ENCODE peak calls at places on chromosomes 12 and 14, in six cellular contexts. O is stomach; I is ELR; W is activated CD4-positive, alpha-beta T cell treated with anti-CD3 and anti-CD28 coated beads, Interleukin-2, amount 50 U/mL, for 1 hour; Y is small intestine; Q is AG10803. E is an unnamed sample.

GRCh38 chr12:75599061-75599460 is 87.7 kb upstream of the KRR1 start:
- DNase-seq in O (no peak), I (no peak), W (no peak), Y (no peak), Q (no peak), E (no peak)

GRCh38 chr12:96472384-96472783 is 17.0 kb upstream of the CFAP54 start:
- DNase-seq in O (no peak), I (no peak), W (no peak), Y (no peak), Q (peak), E (no peak)

GRCh38 chr12:9615420-9616135 is 7.9 kb upstream of the KLRB1 start:
- DNase-seq in O (no peak), I (no peak), W (no peak), Y (peak), Q (no peak), E (no peak)

GRCh38 chr12:42574879-42575278 is 14.7 kb downstream of the PRICKLE1 start:
- DNase-seq in O (no peak), I (no peak), W (no peak), Y (no peak), Q (peak), E (no peak)

GRCh38 chr14:22555573-22556011 is 33.4 kb downstream of the DAD1 start:
- DNase-seq in O (no peak), I (peak), W (peak), Y (no peak), Q (no peak), E (no peak)

GRCh38 chr14:29410581-29410980 is 517.1 kb downstream of the PRKD1 start:
- DNase-seq in O (no peak), I (no peak), W (no peak), Y (no peak), Q (no peak), E (no peak)

GRCh38 chr14:52318057-52318456 is 3.9 kb downstream of the PTGER2 start:
- DNase-seq in O (no peak), I (no peak), W (no peak), Y (peak), Q (no peak), E (no peak)

GRCh38 chr12:121170581-121171260 is 38.0 kb downstream of the P2RX7 start:
- DNase-seq in O (no peak), I (peak), W (no peak), Y (no peak), Q (peak), E (no peak)

GRCh38 chr12:10722502-10722904 is 620 bp downstream of the YBX3 start:
- DNase-seq in O (peak), I (peak), W (peak), Y (peak), Q (peak), E (peak)

GRCh38 chr12:32502693-32503510 is 103.5 kb downstream of the FGD4 start:
- DNase-seq in O (no peak), I (no peak), W (no peak), Y (no peak), Q (peak), E (no peak)

GRCh38 chr14:74333909-74334308 is 14.4 kb upstream of the VRTN start:
- DNase-seq in O (no peak), I (peak), W (no peak), Y (no peak), Q (peak), E (no peak)

GRCh38 chr14:40623641-40624040 is 983.0 kb upstream of the LRFN5 start:
- DNase-seq in O (no peak), I (no peak), W (no peak), Y (peak), Q (no peak), E (no peak)

GRCh38 chr12:71057330-71057729 is 100.5 kb downstream of the TSPAN8 start:
- DNase-seq in O (no peak), I (no peak), W (no peak), Y (no peak), Q (no peak), E (no peak)

GRCh38 chr14:48805315-48805714 is 780.9 kb downstream of the RPS29 start:
- DNase-seq in O (no peak), I (no peak), W (no peak), Y (peak), Q (no peak), E (no peak)

GRCh38 chr12:130715150-130715995 is 726 bp downstream of the RIMBP2 start:
- DNase-seq in O (peak), I (no peak), W (no peak), Y (no peak), Q (no peak), E (no peak)

GRCh38 chr14:28294834-28295440 is 471.6 kb upstream of the FOXG1 start:
- DNase-seq in O (no peak), I (peak), W (no peak), Y (no peak), Q (no peak), E (no peak)

GRCh38 chr14:99822800-99823455 is 29.7 kb downstream of the EML1 start:
- DNase-seq in O (no peak), I (no peak), W (no peak), Y (no peak), Q (no peak), E (no peak)

GRCh38 chr12:100826323-100826722 is 31.7 kb downstream of the ANO4 start:
- DNase-seq in O (peak), I (peak), W (peak), Y (peak), Q (peak), E (peak)

GRCh38 chr12:25052191-25053020 is 103.5 kb upstream of the BCAT1 start:
- DNase-seq in O (no peak), I (no peak), W (peak), Y (peak), Q (no peak), E (no peak)

GRCh38 chr14:91112172-91112571 is 1.7 kb upstream of the DGLUCY start:
- DNase-seq in O (no peak), I (no peak), W (no peak), Y (no peak), Q (no peak), E (no peak)

GRCh38 chr14:49933128-49933527 is 40.2 kb downstream of the ARF6 start:
- DNase-seq in O (no peak), I (no peak), W (no peak), Y (no peak), Q (no peak), E (no peak)

GRCh38 chr14:91892918-91893527 is 25.7 kb upstream of the TC2N start:
- DNase-seq in O (no peak), I (peak), W (peak), Y (peak), Q (no peak), E (peak)

GRCh38 chr14:45364565-45364964 is 111.6 kb upstream of the MIS18BP1 start:
- DNase-seq in O (no peak), I (peak), W (no peak), Y (no peak), Q (no peak), E (no peak)

GRCh38 chr12:68480526-68480925 is 130.2 kb upstream of the RAP1B start:
- DNase-seq in O (no peak), I (no peak), W (no peak), Y (no peak), Q (no peak), E (no peak)

GRCh38 chr12:127401536-127401935 is 865.4 kb upstream of the TMEM132C start:
- DNase-seq in O (no peak), I (peak), W (no peak), Y (no peak), Q (no peak), E (no peak)

GRCh38 chr12:89951050-89951693 is 242.5 kb upstream of the ATP2B1 start:
- DNase-seq in O (no peak), I (peak), W (no peak), Y (peak), Q (peak), E (no peak)

GRCh38 chr12:47636908-47637780 is 68.7 kb downstream of the RPAP3 start:
- DNase-seq in O (peak), I (peak), W (peak), Y (peak), Q (no peak), E (no peak)

GRCh38 chr14:101215936-101216335 is 312.4 kb upstream of the RTL1 start:
- DNase-seq in O (peak), I (no peak), W (no peak), Y (no peak), Q (no peak), E (no peak)

GRCh38 chr12:13165578-13166120 is 30.9 kb upstream of the EMP1 start:
- DNase-seq in O (peak), I (peak), W (peak), Y (peak), Q (peak), E (no peak)

GRCh38 chr14:106738075-106738474 is 1211.7 kb downstream of the TMEM121 start:
- DNase-seq in O (no peak), I (no peak), W (no peak), Y (no peak), Q (no peak), E (no peak)

GRCh38 chr12:46364777-46365580 is 7.6 kb downstream of the SLC38A2 start:
- DNase-seq in O (peak), I (peak), W (no peak), Y (peak), Q (peak), E (no peak)

GRCh38 chr12:87439990-87440827 is 589.0 kb downstream of the C12orf50 start:
- DNase-seq in O (peak), I (peak), W (no peak), Y (peak), Q (peak), E (no peak)

E was measured in neuronal stem cell.